ENCODE peak calls at places on chromosomes 11 and 22, in eight cellular contexts. One of them, this sample, is unnamed.

GRCh38 chr11:11381471-11382100 is 28.5 kb upstream of the CSNK2A3 start:
- DNase-seq in stimulated activated CD8-positive, alpha-beta memory T cell treated with anti-CD3 and anti-CD28 coated beads, Interleukin-7, amount 100 ng/mL, for 1 hour: no peak
- DNase-seq in HL-60: no peak
- DNase-seq in effector memory CD8-positive, alpha-beta T cell: no peak
- DNase-seq in posterior vena cava: no peak
- DNase-seq in brain microvascular endothelial cell: no peak
- DNase-seq in substantia nigra: no peak
- DNase-seq in left ventricle myocardium inferior: no peak
- DNase-seq in this sample: no peak

GRCh38 chr11:9662273-9662672 is 1.6 kb upstream of the SWAP70 start:
- DNase-seq in stimulated activated CD8-positive, alpha-beta memory T cell treated with anti-CD3 and anti-CD28 coated beads, Interleukin-7, amount 100 ng/mL, for 1 hour: no peak
- DNase-seq in HL-60: no peak
- DNase-seq in effector memory CD8-positive, alpha-beta T cell: no peak
- DNase-seq in posterior vena cava: no peak
- DNase-seq in brain microvascular endothelial cell: no peak
- DNase-seq in substantia nigra: no peak
- DNase-seq in left ventricle myocardium inferior: no peak
- DNase-seq in this sample: no peak

GRCh38 chr11:125063429-125064043 is 431 bp downstream of the SLC37A2 start:
- DNase-seq in stimulated activated CD8-positive, alpha-beta memory T cell treated with anti-CD3 and anti-CD28 coated beads, Interleukin-7, amount 100 ng/mL, for 1 hour: no peak
- DNase-seq in HL-60: no peak
- DNase-seq in effector memory CD8-positive, alpha-beta T cell: no peak
- DNase-seq in posterior vena cava: peak; percentile 82
- DNase-seq in brain microvascular endothelial cell: no peak
- DNase-seq in substantia nigra: no peak
- DNase-seq in left ventricle myocardium inferior: no peak
- DNase-seq in this sample: no peak

GRCh38 chr22:36110306-36110791 is 50.2 kb downstream of the APOL3 start:
- DNase-seq in stimulated activated CD8-positive, alpha-beta memory T cell treated with anti-CD3 and anti-CD28 coated beads, Interleukin-7, amount 100 ng/mL, for 1 hour: no peak
- DNase-seq in HL-60: no peak
- DNase-seq in effector memory CD8-positive, alpha-beta T cell: no peak
- DNase-seq in posterior vena cava: peak; percentile 60
- DNase-seq in brain microvascular endothelial cell: no peak
- DNase-seq in substantia nigra: no peak
- DNase-seq in left ventricle myocardium inferior: no peak
- DNase-seq in this sample: no peak

GRCh38 chr11:57566035-57566504 is 1.4 kb downstream of the UBE2L6 start:
- DNase-seq in stimulated activated CD8-positive, alpha-beta memory T cell treated with anti-CD3 and anti-CD28 coated beads, Interleukin-7, amount 100 ng/mL, for 1 hour: no peak
- DNase-seq in HL-60: no peak
- DNase-seq in effector memory CD8-positive, alpha-beta T cell: no peak
- DNase-seq in posterior vena cava: no peak
- DNase-seq in brain microvascular endothelial cell: peak; percentile 20
- DNase-seq in substantia nigra: no peak
- DNase-seq in left ventricle myocardium inferior: no peak
- DNase-seq in this sample: peak; percentile 13

GRCh38 chr11:62573006-62573591 is 592 bp downstream of the EEF1G start:
- DNase-seq in stimulated activated CD8-positive, alpha-beta memory T cell treated with anti-CD3 and anti-CD28 coated beads, Interleukin-7, amount 100 ng/mL, for 1 hour: no peak
- DNase-seq in HL-60: no peak
- DNase-seq in effector memory CD8-positive, alpha-beta T cell: no peak
- DNase-seq in posterior vena cava: no peak
- DNase-seq in brain microvascular endothelial cell: no peak
- DNase-seq in substantia nigra: no peak
- DNase-seq in left ventricle myocardium inferior: no peak
- DNase-seq in this sample: no peak

GRCh38 chr22:37021710-37022482 is 2.4 kb downstream of the MPST start:
- DNase-seq in stimulated activated CD8-positive, alpha-beta memory T cell treated with anti-CD3 and anti-CD28 coated beads, Interleukin-7, amount 100 ng/mL, for 1 hour: no peak
- DNase-seq in HL-60: peak; percentile 70
- DNase-seq in effector memory CD8-positive, alpha-beta T cell: peak; percentile 48
- DNase-seq in posterior vena cava: no peak
- DNase-seq in brain microvascular endothelial cell: no peak
- DNase-seq in substantia nigra: no peak
- DNase-seq in left ventricle myocardium inferior: peak; percentile 32
- DNase-seq in this sample: peak; percentile 13

GRCh38 chr11:94068764-94069163 is 47.6 kb downstream of the HEPHL1 start:
- DNase-seq in stimulated activated CD8-positive, alpha-beta memory T cell treated with anti-CD3 and anti-CD28 coated beads, Interleukin-7, amount 100 ng/mL, for 1 hour: no peak
- DNase-seq in HL-60: no peak
- DNase-seq in effector memory CD8-positive, alpha-beta T cell: no peak
- DNase-seq in posterior vena cava: no peak
- DNase-seq in brain microvascular endothelial cell: no peak
- DNase-seq in substantia nigra: no peak
- DNase-seq in left ventricle myocardium inferior: no peak
- DNase-seq in this sample: no peak

This sample was measured in HFFc6.